ENCODE peak calls at places on chromosomes 7 and 10, in nine cellular contexts. V is prostate gland, J is pancreas, O is left ventricle myocardium inferior, Q is A549, W is right atrium auricular region, U is mammary epithelial cell, S is fibroblast of lung, Z is upper lobe of right lung. I is an unnamed sample. For H3K4me1, the result is how much of the 10 kb centered on the place peaks cover.

GRCh38 chr7:24718977-24719491 is 38.2 kb downstream of the GSDME start:
- DNase-seq in V (no peak), J (no peak), O (no peak), Q (no peak), W (peak), U (no peak), S (no peak), Z (no peak), I (no peak)

GRCh38 chr7:83798489-83798888 is 149.6 kb upstream of the SEMA3E start:
- DNase-seq in V (no peak), J (no peak), O (no peak), Q (no peak), W (no peak), U (no peak), S (no peak), Z (no peak), I (no peak)

GRCh38 chr7:20164420-20165145 is 52.6 kb downstream of the MACC1 start:
- DNase-seq in V (no peak), J (no peak), O (no peak), Q (no peak), W (no peak), U (no peak), S (peak), Z (no peak), I (no peak)

GRCh38 chr10:11927746-11928145 is 104.6 kb downstream of the PROSER2 start:
- DNase-seq in V (no peak), J (no peak), O (no peak), Q (no peak), W (no peak), U (no peak), S (no peak), Z (no peak), I (no peak)

GRCh38 chr10:30747633-30748032 is 118.1 kb upstream of the LYZL2 start:
- DNase-seq in V (no peak), J (no peak), O (no peak), Q (no peak), W (no peak), U (peak), S (peak), Z (no peak), I (no peak)

GRCh38 chr7:18087031-18087686 is 59.5 kb upstream of the PRPS1L1 start:
- DNase-seq in V (no peak), J (no peak), O (peak), Q (peak), W (no peak), U (peak), S (no peak), Z (peak), I (no peak)

GRCh38 chr7:30556854-30557644 is 37.6 kb upstream of the GARS1 start:
- DNase-seq in V (peak), J (no peak), O (no peak), Q (no peak), W (no peak), U (peak), S (no peak), Z (no peak), I (no peak)

GRCh38 chr10:79386637-79387465 is 39.6 kb downstream of the PPIF start:
- DNase-seq in V (peak), J (no peak), O (peak), Q (no peak), W (peak), U (no peak), S (no peak), Z (peak), I (peak)

GRCh38 chr10:78405781-78406180 is 372.1 kb downstream of the RPS24 start:
- DNase-seq in V (no peak), J (no peak), O (no peak), Q (no peak), W (no peak), U (no peak), S (no peak), Z (peak), I (no peak)

DNA sequence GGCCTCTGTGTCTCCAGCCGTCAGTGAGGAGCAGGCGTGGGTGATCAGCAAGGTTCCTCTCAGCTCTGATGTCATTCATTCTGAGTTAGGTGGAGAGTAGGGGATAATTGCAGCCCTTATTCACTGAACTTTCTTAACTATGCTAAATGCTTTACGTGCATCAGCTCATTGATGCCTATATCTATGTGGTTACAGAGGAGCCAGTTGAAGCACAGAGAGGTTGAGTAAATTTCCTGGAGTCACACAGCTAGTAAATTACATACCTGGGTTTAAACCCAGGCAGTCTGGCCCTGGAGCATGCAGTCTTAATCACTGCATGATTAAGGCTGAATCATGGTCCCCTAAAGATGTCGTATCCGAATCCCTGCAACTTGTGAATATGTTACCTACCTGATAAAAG is 99.6 kb downstream of the GRK5 start:
- DNase-seq in V (no peak), J (no peak), O (no peak), Q (no peak), W (no peak), U (peak), S (no peak), Z (no peak), I (no peak)
- H3K27ac ChIP-seq in V (no peak), J (no peak), O (peak), Q (peak), W (peak), U (no peak), S (no peak), Z (no peak), I (no peak)

DNA sequence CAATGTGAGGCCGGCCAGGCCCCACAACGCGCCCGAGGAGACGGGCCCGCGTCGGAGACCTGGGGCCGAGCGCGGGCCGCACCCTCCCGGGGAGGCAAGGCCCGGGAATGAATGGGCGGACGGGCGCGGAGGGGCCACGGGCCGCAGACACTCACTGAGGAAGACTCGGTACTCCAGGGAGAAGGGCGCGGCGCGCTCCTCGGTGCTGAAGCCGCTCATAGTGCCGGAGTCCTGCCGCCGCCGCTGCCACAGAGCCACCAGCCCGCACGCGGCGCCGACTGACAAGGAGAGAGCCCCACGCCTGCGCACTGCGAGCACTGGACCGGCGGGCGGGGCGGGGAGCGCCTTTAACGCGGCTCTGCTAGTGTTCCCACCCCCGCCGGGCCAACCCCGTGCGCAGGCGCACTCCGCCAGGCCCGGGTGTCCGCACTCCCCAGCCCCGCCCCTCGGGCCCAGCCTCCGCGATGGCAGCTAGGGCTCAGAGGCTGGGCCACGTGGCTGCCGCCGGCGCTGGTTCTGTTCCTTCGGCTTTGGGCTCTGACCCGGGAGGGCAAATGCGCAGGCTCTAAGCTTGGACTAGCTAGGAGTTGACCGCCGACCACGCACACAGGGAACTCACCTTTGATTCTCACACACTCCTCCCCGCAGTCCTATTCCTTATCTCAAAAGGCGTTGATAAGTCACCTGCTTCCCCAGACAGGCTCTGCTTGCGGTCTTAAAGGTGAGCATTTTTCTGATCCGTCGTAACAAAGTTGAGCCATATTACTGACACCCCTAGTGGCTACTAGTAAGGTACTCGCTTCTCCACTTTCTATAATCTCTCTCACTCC is at the start of gene PPA1:
- DNase-seq in V (peak), J (peak), O (peak), Q (peak), W (peak), U (peak), S (peak), Z (peak), I (peak)
- TF ChIP-seq CTCF in V (peak), J (peak), O (peak), Q (peak), W (peak), U (peak), S (peak), Z (peak), I (no peak)

GRCh38 chr10:44965104-44965503 is 5.5 kb downstream of the RASSF4 start:
- DNase-seq in V (no peak), J (no peak), O (no peak), Q (no peak), W (peak), U (no peak), S (no peak), Z (no peak), I (no peak)
- H3K4me1 ChIP-seq in V (under half), J (under half), O (half or more), Q (under half), W (half or more), U (under half), S (under half), Z (half or more), I (under half)

GRCh38 chr10:104966563-104967280 is 325.6 kb downstream of the SORCS3 start:
- DNase-seq in V (no peak), J (no peak), O (no peak), Q (no peak), W (no peak), U (no peak), S (no peak), Z (no peak), I (no peak)
- H3K27ac ChIP-seq in V (no peak), J (no peak), O (no peak), Q (no peak), W (no peak), U (no peak), S (no peak), Z (no peak), I (no peak)

GRCh38 chr7:152925412-152926147 is 166.0 kb downstream of the ACTR3B start:
- DNase-seq in V (no peak), J (peak), O (no peak), Q (no peak), W (peak), U (no peak), S (no peak), Z (no peak), I (no peak)
- TF ChIP-seq CTCF in V (no peak), J (no peak), O (peak), Q (no peak), W (no peak), U (no peak), S (no peak), Z (no peak), I (no peak)

DNA sequence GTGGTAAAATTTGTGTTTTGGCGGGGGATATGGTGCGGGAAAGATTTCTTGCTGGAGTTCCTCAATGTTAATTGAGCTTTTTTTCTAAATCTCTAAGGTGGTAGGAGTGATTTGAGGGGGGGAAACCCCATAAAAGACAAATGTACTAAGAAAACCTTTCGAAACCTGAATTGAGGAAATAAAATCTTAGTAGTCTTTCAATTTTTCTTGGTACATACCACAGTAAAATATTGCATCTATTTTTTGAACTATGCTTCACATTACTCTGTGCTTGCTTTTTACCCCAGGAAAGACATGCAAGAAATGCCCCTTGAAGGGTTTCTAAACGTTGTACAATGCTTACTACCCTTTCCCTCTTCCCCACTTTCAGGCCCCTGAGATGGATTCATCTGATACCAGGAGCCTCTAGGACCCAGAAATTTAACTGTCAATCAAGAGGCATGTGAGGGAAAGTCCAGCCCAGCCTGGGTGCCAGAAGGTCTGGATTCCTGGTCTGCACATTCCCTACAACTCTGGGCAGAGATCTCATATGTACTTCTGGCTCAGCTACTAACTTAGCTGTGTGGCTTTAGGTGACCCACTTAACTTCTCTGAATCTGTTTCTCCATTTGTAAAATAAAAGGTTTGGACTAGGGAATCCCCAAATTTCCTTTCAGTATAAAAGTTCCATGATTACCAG is 5.8 kb upstream of the PDCD4 start:
- DNase-seq in V (no peak), J (no peak), O (no peak), Q (no peak), W (no peak), U (no peak), S (no peak), Z (no peak), I (no peak)
- H3K4me1 ChIP-seq in V (under half), J (under half), O (under half), Q (under half), W (under half), U (under half), S (under half), Z (under half), I (under half)

GRCh38 chr7:12722720-12723241 is 35.3 kb downstream of the ARL4A start:
- DNase-seq in V (no peak), J (no peak), O (no peak), Q (no peak), W (no peak), U (no peak), S (no peak), Z (no peak), I (no peak)
- H3K27ac ChIP-seq in V (no peak), J (no peak), O (no peak), Q (peak), W (no peak), U (no peak), S (no peak), Z (no peak), I (no peak)

DNA sequence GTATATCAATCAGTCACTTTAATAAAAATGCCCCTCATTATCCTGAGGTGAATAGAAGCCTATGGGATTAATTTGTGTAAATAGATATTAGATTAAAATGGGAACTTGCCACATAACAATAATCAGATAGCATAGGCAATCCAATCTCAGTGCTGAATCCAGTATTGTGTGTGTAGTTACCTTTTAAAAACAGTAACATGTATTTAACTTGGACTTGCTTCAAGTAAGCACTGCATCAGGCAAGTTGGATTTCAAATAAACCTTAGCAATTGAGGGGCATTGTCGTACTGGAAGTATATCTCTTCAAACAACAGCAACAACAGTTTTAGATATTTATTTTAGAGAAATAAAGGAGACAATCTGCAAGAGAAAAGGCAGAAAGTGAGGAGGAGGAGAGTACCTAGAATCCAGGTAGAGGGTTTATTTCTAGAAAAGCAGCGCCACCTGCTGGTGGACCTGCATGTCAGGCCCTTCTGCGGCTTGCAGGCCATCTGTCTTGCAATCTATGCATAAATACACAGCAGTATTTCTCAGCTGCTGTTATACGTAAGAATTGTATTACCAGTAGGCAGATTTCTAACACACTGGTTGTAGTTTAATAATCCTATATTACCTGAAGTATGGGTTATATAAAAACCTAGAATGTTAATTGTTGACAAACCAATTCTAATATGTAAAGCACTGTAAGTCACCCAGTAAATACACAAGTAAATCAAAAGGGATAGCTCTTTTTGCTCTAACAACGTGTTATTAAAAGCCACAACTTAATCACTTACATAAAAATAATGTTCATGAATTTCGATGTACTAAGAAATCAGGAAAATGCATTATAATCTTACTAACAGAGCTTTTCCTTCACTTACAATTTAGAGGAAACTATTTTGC is 652.8 kb downstream of the KCNMA1 start:
- DNase-seq in V (peak), J (peak), O (peak), Q (peak), W (peak), U (peak), S (peak), Z (peak), I (peak)
- TF ChIP-seq CTCF in V (peak), J (peak), O (peak), Q (peak), W (peak), U (peak), S (peak), Z (peak), I (peak)

I was measured in colonic mucosa.